ENCODE peak calls at places on chromosomes 12 and 14, in six cellular contexts. F, H, G, A, Q and E are unnamed samples.

GRCh38 chr12:96948782-96949181 is 41.7 kb downstream of the NEDD1 start:
- DNase-seq in F (no peak), H (no peak), G (no peak), A (no peak), Q (no peak), E (no peak)

GRCh38 chr12:116430911-116431565 is 128.1 kb upstream of the MAP1LC3B2 start:
- DNase-seq in F (no peak), H (no peak), G (no peak), A (no peak), Q (no peak), E (no peak)

GRCh38 chr14:105849933-105850626 is 323.7 kb downstream of the TMEM121 start:
- DNase-seq in F (no peak), H (no peak), G (no peak), A (no peak), Q (no peak), E (no peak)

GRCh38 chr12:108757842-108758241 is 26.5 kb upstream of the CORO1C start:
- DNase-seq in F (no peak), H (no peak), G (no peak), A (no peak), Q (no peak), E (no peak)

GRCh38 chr12:21913823-21914222 is 27.4 kb downstream of the ABCC9 start:
- DNase-seq in F (no peak), H (peak; percentile 46), G (no peak), A (no peak), Q (no peak), E (no peak)

GRCh38 chr12:75859868-75860267 is 171.7 kb downstream of the PHLDA1 start:
- DNase-seq in F (no peak), H (peak; percentile 52), G (no peak), A (no peak), Q (no peak), E (no peak)

GRCh38 chr12:9344540-9344939 is 136.3 kb upstream of the PZP start:
- DNase-seq in F (no peak), H (peak; percentile 45), G (no peak), A (no peak), Q (no peak), E (peak; percentile 38)

GRCh38 chr14:99530407-99530806 is 49.2 kb downstream of the CCNK start:
- DNase-seq in F (no peak), H (no peak), G (no peak), A (no peak), Q (no peak), E (no peak)

GRCh38 chr12:105836235-105836634 is 302.5 kb downstream of the NUAK1 start:
- DNase-seq in F (no peak), H (no peak), G (no peak), A (no peak), Q (no peak), E (no peak)

GRCh38 chr12:122749569-122750332 is 2.9 kb upstream of the DENR start:
- DNase-seq in F (no peak), H (peak; percentile 9), G (no peak), A (peak; percentile 64), Q (no peak), E (no peak)

GRCh38 chr12:332581-333205 is 56.4 kb downstream of the KDM5A start:
- DNase-seq in F (no peak), H (peak; percentile 22), G (no peak), A (no peak), Q (no peak), E (peak; percentile 42)

GRCh38 chr12:127650626-127651025 is 616.3 kb upstream of the TMEM132C start:
- DNase-seq in F (no peak), H (no peak), G (no peak), A (no peak), Q (no peak), E (no peak)

GRCh38 chr14:70013269-70013873 is 134.2 kb downstream of the SMOC1 start:
- DNase-seq in F (no peak), H (peak; percentile 43), G (no peak), A (peak; percentile 28), Q (no peak), E (no peak)

GRCh38 chr12:116559330-116560080 is at the start of gene MAP1LC3B2:
- DNase-seq in F (peak; percentile 68), H (peak; percentile 77), G (peak; percentile 87), A (no peak), Q (peak; percentile 45), E (peak; percentile 87)

GRCh38 chr14:75476274-75476995 is 45.8 kb upstream of the BATF start:
- DNase-seq in F (peak; percentile 60), H (no peak), G (no peak), A (no peak), Q (no peak), E (peak; percentile 74)

GRCh38 chr14:50741571-50741970 is 73.5 kb upstream of the SAV1 start:
- DNase-seq in F (no peak), H (peak; percentile 38), G (no peak), A (peak; percentile 10), Q (no peak), E (peak; percentile 59)

GRCh38 chr12:58346032-58346632 is 404.8 kb downstream of the ATP23 start:
- DNase-seq in F (no peak), H (peak; percentile 64), G (no peak), A (peak; percentile 30), Q (no peak), E (peak; percentile 68)

GRCh38 chr12:32454075-32454474 is 54.7 kb downstream of the FGD4 start:
- DNase-seq in F (no peak), H (peak; percentile 74), G (peak; percentile 74), A (peak; percentile 47), Q (no peak), E (peak; percentile 66)

GRCh38 chr12:131386167-131386521 is 324.7 kb upstream of the SFSWAP start:
- DNase-seq in F (no peak), H (no peak), G (no peak), A (no peak), Q (no peak), E (no peak)

GRCh38 chr14:103522028-103522581 is 525 bp downstream of the CKB start:
- DNase-seq in F (peak; percentile 83), H (no peak), G (no peak), A (no peak), Q (peak; percentile 35), E (no peak)

GRCh38 chr14:84988391-84988790 is 541.6 kb upstream of the FLRT2 start:
- DNase-seq in F (no peak), H (peak; percentile 2), G (no peak), A (no peak), Q (no peak), E (no peak)

GRCh38 chr12:39616666-39617065 is 2.9 kb downstream of the ABCD2 start:
- DNase-seq in F (no peak), H (no peak), G (no peak), A (no peak), Q (no peak), E (no peak)
- H3K4me3 ChIP-seq in F (peak overlapping the region; percentile 33), H (no peak overlapping the region), G (no peak overlapping the region), A (no peak overlapping the region), Q (peak overlapping the region; percentile 68), E (no peak overlapping the region)

DNA sequence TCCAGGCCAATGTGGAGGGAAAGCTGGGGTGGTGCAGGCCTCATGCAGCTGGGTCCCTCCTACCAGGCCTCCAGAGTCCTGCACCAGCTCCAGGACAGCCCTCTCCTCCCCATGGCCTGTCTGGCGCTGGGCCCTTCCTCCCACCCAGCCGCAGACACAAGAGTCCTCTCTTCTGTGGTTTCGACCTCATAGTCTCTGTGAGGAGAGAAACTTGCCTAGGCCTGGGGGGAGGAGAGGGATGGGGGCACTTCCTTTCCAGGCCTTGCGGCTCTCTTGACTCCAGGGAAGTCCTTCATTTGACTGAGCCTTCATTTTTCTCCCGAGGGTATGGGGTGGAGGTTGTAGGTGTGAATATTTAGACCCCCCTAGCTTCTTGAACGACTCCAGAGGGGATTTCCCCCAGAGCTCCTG is 2.3 kb downstream of the MMP14 start:
- DNase-seq in F (peak; percentile 76), H (peak; percentile 84), G (no peak), A (no peak), Q (no peak), E (peak; percentile 74)
- H3K4me3 ChIP-seq in F (peak overlapping the region; percentile 89), H (peak overlapping the region; percentile 95), G (peak overlapping the region; percentile 75), A (no peak overlapping the region), Q (peak overlapping the region; percentile 87), E (peak overlapping the region; percentile 97)

DNA sequence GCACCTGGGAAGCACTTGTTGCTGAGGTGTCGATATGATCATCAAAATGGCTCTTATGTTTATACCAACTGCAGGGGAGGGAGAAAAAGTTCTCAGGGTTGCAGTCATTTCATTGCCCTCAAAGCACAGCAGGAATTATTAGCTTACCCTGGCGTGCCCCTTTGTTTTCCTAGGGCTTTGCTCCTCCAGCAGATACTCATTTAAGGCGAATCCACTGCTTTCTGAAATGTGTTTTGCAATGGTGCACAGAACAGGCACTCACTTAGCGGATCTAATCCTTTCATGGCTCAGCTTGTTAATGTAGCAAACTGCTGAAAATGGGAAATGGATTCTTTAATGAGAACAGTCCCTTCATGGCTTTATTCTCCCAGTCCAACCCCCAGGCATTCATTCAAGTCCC is 76.7 kb downstream of the NKX2-1 start:
- DNase-seq in F (no peak), H (no peak), G (no peak), A (no peak), Q (no peak), E (no peak)
- H3K4me3 ChIP-seq in F (no peak overlapping the region), H (no peak overlapping the region), G (no peak overlapping the region), A (no peak overlapping the region), Q (no peak overlapping the region), E (no peak overlapping the region)

DNA sequence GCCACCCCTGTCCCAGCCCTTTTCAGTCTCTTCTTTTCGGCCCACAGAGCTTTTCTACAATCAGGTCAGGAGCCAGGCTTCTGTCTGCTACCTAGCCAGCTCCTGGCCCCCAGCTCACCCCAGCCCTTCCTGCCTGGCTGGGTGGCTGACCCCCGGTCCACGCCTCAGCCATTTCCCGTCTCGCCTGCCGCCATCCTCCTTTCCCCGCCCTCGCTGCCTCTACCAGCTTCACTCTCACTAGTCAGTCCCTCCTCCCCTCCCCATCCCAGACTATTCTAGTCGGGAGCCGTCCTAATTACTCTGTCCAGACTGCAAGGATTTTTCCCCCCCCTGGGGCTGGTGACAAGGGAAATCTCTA is 876 bp downstream of the DHH start:
- DNase-seq in F (no peak), H (no peak), G (no peak), A (no peak), Q (peak; percentile 33), E (no peak)
- H3K4me3 ChIP-seq in F (peak overlapping the region; percentile 26), H (no peak overlapping the region), G (peak overlapping the region; percentile 28), A (no peak overlapping the region), Q (peak overlapping the region; percentile 60), E (no peak overlapping the region)

GRCh38 chr14:49583629-49584028 is 2.6 kb downstream of the RPS29 start:
- DNase-seq in F (no peak), H (no peak), G (no peak), A (no peak), Q (no peak), E (no peak)
- H3K4me3 ChIP-seq in F (no peak overlapping the region), H (peak overlapping the region; percentile 68), G (no peak overlapping the region), A (peak overlapping the region; percentile 64), Q (peak overlapping the region; percentile 86), E (peak overlapping the region; percentile 91)

GRCh38 chr12:12722351-12723146 is 5.4 kb downstream of the CDKN1B start:
- DNase-seq in F (no peak), H (peak; percentile 56), G (no peak), A (peak; percentile 17), Q (no peak), E (peak; percentile 80)
- H3K4me3 ChIP-seq in F (peak overlapping the region; percentile 52), H (peak overlapping the region; percentile 62), G (peak overlapping the region; percentile 80), A (peak overlapping the region; percentile 87), Q (peak overlapping the region; percentile 76), E (peak overlapping the region; percentile 85)

GRCh38 chr12:46126050-46126727 is 135.8 kb upstream of the SCAF11 start:
- DNase-seq in F (no peak), H (no peak), G (no peak), A (no peak), Q (no peak), E (no peak)

GRCh38 chr12:46124132-46124847 is 133.9 kb upstream of the SCAF11 start:
- DNase-seq in F (no peak), H (peak; percentile 3), G (peak; percentile 63), A (no peak), Q (no peak), E (peak; percentile 20)

GRCh38 chr12:46124848-46125619 is 134.7 kb upstream of the SCAF11 start:
- DNase-seq in F (no peak), H (peak; percentile 86), G (peak; percentile 59), A (peak; percentile 59), Q (no peak), E (peak; percentile 82)
- H3K4me3 ChIP-seq in F (no peak overlapping the region), H (peak overlapping the region; percentile 25), G (peak overlapping the region; percentile 30), A (peak overlapping the region; percentile 7), Q (peak overlapping the region; percentile 25), E (peak overlapping the region; percentile 30)